ENCODE peak calls at places on chromosomes 13 and 19, in seven cellular contexts. D, W, A, H, C, R and T are unnamed samples.

GRCh38 chr13:74325106-74325505 is 190.9 kb upstream of the KLF12 start:
- DNase-seq in D (no peak), W (no peak), A (no peak), H (no peak), C (no peak), R (no peak), T (no peak)

GRCh38 chr19:14404322-14404721 is 14.8 kb downstream of the DDX39A start:
- DNase-seq in D (no peak), W (no peak), A (no peak), H (no peak), C (no peak), R (no peak), T (no peak)

GRCh38 chr19:22882797-22883196 is 50.7 kb downstream of the ZNF723 start:
- DNase-seq in D (no peak), W (no peak), A (no peak), H (peak), C (no peak), R (peak), T (no peak)

GRCh38 chr19:50359432-50359818 is 6.0 kb downstream of the NAPSA start:
- DNase-seq in D (no peak), W (no peak), A (no peak), H (no peak), C (no peak), R (no peak), T (no peak)

GRCh38 chr19:21610341-21610740 is 104.9 kb downstream of the ZNF429 start:
- DNase-seq in D (no peak), W (no peak), A (no peak), H (no peak), C (no peak), R (no peak), T (no peak)

GRCh38 chr19:41784337-41785239 is 11.8 kb upstream of the CEACAM3 start:
- DNase-seq in D (no peak), W (peak), A (no peak), H (no peak), C (no peak), R (no peak), T (no peak)

GRCh38 chr19:16199275-16199932 is 1.7 kb downstream of the AP1M1 start:
- DNase-seq in D (peak), W (no peak), A (no peak), H (no peak), C (no peak), R (no peak), T (no peak)

GRCh38 chr13:26716984-26717383 is 43.6 kb downstream of the GPR12 start:
- DNase-seq in D (no peak), W (no peak), A (peak), H (no peak), C (no peak), R (no peak), T (no peak)

GRCh38 chr13:33610471-33611015 is 207.4 kb upstream of the RFC3 start:
- DNase-seq in D (no peak), W (peak), A (no peak), H (peak), C (peak), R (no peak), T (no peak)

GRCh38 chr19:17332677-17333581 is 1.7 kb downstream of the ANO8 start:
- DNase-seq in D (no peak), W (no peak), A (no peak), H (peak), C (peak), R (peak), T (no peak)

GRCh38 chr19:1425102-1425842 is 12.9 kb upstream of the RPS15 start:
- DNase-seq in D (no peak), W (no peak), A (no peak), H (no peak), C (no peak), R (no peak), T (no peak)
- TF ChIP-seq POLR2AphosphoS5 in D (no peak), W (no peak), A (no peak), H (no peak), C (no peak), R (no peak), T (no peak)

DNA sequence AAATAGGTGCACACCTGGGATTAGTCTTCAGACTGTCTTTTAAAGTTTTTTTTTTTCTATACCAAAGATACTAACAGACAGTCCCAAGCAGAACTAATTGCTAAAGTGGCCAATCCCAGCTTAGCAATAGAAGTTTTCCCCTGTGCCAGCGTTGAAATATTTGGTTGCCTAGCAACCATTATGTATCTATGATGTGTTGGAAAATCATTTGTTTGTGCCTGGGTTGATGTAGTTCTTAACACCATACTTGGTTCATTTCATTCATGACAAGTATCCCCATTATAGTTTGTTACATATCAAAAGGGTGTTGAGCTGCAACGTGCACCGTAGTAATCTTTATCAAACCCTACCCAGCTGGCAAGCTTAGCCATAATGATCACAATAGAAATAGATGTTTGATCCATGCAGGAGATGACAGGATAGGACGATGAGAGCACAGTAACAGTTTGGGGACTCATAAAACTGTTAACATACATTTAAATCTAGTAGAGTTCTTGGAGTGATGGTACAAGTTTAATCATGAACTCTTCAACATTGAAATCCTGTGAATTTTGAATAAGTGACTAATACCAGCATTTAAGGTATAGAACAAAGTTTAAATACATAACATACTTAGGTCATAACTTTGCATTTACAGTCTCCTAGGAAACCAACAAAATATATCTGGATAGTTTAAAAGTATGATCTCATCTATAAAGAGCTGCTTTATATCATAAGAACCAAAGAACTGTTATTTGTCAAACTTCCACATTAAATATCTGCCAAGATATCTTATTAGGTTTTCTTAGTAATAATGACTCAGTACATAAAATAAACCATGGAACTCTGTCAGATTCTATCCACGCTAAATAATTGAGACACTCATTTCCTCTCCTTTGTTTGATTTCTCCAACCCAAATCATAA is 73.4 kb downstream of the MBNL2 start:
- DNase-seq in D (no peak), W (no peak), A (no peak), H (no peak), C (no peak), R (no peak), T (no peak)
- H3K4me3 ChIP-seq in D (no peak), W (no peak), A (no peak), H (no peak), C (no peak), R (no peak), T (no peak)

GRCh38 chr19:18774107-18774506 is 17.0 kb downstream of the COMP start:
- DNase-seq in D (no peak), W (no peak), A (no peak), H (no peak), C (no peak), R (no peak), T (no peak)

GRCh38 chr19:18774782-18775444 is 16.2 kb downstream of the COMP start:
- DNase-seq in D (no peak), W (no peak), A (no peak), H (no peak), C (no peak), R (no peak), T (no peak)

GRCh38 chr19:18773682-18774081 is 17.4 kb downstream of the COMP start:
- DNase-seq in D (no peak), W (no peak), A (no peak), H (no peak), C (no peak), R (no peak), T (no peak)

GRCh38 chr19:18771328-18772242 is 19.5 kb downstream of the COMP start:
- DNase-seq in D (no peak), W (no peak), A (no peak), H (peak), C (no peak), R (no peak), T (no peak)

DNA sequence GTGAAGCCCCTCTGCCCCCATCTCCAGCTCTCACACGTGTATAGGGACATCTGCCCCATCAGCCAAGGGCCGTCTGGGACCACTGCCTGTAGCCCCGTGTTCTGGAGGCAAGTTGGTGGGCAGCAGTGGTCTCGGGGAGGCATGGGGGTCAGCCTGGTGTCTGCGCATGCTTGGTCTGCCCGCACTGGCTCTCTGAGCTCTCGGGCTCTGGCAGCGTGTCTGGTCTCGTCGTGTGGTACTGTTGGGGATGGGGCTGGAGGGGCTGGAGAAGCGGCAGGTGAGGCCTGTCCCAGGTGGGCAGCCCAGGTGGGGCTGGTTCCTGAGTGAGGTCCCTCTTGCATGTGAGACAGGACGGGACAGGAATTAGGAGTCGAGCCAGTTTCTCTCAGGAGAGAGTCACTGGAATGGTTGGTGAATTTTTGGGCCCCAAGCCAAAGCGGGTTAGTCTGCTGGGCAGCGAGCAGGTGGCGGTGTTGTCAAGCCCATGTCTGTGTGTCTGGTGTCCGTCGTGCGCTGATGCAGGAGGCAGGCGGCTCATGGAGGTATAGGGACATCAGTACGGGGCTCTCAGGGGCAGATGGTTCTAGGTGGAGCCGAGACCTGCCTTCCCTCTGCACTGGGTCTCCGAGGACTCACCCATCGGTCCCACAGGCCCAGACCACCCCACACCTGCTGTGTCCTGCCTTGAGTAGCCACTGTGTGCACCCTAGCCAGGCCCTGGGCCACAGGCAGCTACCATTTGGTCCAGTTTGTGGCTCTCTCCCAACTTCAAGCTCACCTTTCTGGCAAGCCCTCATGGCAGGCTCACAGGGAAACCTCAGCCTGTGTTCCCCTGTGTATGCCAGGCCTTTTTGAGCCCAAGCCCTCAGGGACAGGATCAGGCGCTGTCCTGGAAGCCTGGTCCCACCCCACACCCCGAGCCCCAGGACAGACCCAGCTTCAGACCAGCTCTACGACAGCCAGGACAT is 18.2 kb downstream of the COMP start:
- DNase-seq in D (no peak), W (no peak), A (no peak), H (peak), C (no peak), R (no peak), T (no peak)
- TF ChIP-seq POLR2AphosphoS5 in D (no peak), W (no peak), A (no peak), H (peak), C (no peak), R (no peak), T (no peak)

GRCh38 chr13:112931028-112931934 is 37.7 kb upstream of the MCF2L start:
- DNase-seq in D (no peak), W (peak), A (no peak), H (peak), C (no peak), R (peak), T (no peak)
- H3K4me3 ChIP-seq in D (no peak), W (peak), A (no peak), H (no peak), C (no peak), R (peak), T (no peak)

GRCh38 chr19:47719047-47719885 is 6.0 kb downstream of the EHD2 start:
- DNase-seq in D (peak), W (peak), A (peak), H (no peak), C (peak), R (no peak), T (no peak)

GRCh38 chr19:47716270-47716937 is 3.2 kb downstream of the EHD2 start:
- DNase-seq in D (no peak), W (no peak), A (no peak), H (no peak), C (no peak), R (no peak), T (no peak)

GRCh38 chr19:47714339-47714738 is 1.1 kb downstream of the EHD2 start:
- DNase-seq in D (no peak), W (no peak), A (no peak), H (no peak), C (no peak), R (no peak), T (no peak)

GRCh38 chr19:47711652-47712239 is 1.5 kb upstream of the EHD2 start:
- DNase-seq in D (no peak), W (no peak), A (no peak), H (no peak), C (no peak), R (no peak), T (no peak)

DNA sequence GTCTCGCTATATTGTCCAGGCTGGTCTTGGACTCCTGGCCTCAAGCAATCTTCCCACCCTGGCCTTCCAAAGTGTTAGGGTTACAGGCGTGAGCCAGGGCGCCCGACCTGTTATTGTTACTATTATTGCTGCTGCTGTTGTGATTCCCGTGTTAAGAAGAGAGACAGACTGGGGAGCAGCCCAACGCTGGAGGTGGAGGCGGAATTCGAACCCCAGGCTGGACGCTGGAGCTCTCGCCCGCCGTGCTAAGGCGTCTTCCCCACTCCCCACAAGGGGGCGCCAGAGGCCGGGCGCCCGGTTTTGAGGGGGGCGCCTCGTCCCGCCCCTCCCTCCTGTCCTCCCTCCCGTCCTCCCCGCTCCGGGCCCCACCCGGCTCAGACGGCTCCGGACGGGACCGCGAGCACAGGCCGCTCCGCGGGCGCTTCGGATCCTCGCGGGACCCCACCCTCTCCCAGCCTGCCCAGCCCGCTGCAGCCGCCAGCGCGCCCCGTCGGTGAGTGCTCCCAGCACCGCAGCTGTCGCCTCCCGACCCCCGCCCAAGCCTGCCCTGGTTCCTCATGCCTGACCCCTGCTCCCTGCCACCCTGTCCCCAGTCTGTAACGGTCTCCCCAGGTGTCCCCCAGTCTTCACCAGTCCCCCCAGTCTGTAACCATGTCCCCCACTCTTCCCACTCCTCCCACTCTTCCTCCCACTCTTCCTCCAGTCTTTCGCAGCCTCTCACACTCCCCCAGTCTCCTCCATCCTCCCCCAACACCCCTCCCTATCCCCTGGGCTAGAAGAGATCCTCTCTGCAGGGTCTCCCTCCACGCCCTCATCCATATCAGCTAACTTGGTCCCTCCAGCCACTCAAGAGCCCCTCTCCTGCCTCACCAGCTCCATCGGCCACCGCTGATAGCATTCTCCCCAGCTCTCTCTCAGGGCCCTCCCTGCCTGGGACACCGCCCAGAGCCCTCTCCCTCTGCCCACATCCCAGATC is at the start of gene EHD2:
- DNase-seq in D (peak), W (peak), A (no peak), H (peak), C (peak), R (no peak), T (no peak)
- TF ChIP-seq POLR2AphosphoS5 in D (peak), W (peak), A (peak), H (peak), C (peak), R (peak), T (no peak)

GRCh38 chr13:43363156-43363918 is 340.0 kb downstream of the DNAJC15 start:
- DNase-seq in D (no peak), W (no peak), A (no peak), H (no peak), C (no peak), R (no peak), T (no peak)

GRCh38 chr13:43365042-43365344 is 341.6 kb downstream of the DNAJC15 start:
- DNase-seq in D (no peak), W (no peak), A (no peak), H (no peak), C (no peak), R (no peak), T (no peak)

GRCh38 chr13:43368003-43368402 is 344.6 kb downstream of the DNAJC15 start:
- DNase-seq in D (no peak), W (no peak), A (no peak), H (no peak), C (no peak), R (no peak), T (no peak)

GRCh38 chr13:43360911-43361605 is 337.7 kb downstream of the DNAJC15 start:
- DNase-seq in D (no peak), W (no peak), A (no peak), H (no peak), C (no peak), R (no peak), T (no peak)

DNA sequence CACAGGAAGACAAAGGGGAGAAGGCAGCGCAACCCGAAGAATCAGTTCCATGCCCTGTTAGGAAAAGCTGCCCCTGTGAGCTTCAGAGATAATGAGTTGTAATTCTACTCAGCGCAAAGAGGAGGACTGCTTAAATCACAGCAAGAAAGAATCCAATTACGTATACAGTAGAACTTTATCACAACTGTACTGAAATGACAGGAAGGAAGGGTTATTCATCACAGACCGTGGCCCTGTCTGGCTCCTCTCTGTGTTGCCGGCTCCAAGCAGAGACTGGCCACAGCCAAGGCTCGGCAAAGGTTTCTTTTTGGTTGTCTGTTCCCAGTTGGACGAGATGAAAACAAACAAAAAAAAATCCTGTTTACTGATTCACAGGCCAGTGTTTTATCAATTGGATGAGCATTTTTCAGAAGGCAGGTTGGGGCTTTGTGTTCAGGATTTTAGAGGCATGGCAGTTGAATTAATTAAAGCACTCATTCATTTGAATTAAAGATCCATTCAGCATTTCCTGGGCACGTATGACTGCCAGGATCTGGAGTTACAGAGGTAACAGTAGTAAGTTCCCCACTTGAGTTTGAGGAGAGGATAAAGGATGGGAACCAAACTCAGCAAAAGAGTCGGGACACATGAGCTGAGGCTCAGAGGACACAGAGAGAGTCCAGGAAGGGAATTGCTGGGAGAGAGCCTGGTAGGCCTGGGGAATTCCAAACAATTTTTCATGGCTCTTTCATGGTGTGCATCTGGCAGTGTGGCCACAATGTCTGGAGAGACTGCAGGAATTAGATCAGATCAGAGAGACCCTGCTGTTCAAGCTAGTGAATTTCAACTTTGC is 341.0 kb downstream of the DNAJC15 start:
- DNase-seq in D (no peak), W (no peak), A (no peak), H (no peak), C (no peak), R (no peak), T (no peak)
- H3K4me3 ChIP-seq in D (no peak), W (no peak), A (no peak), H (no peak), C (peak), R (no peak), T (no peak)

DNA sequence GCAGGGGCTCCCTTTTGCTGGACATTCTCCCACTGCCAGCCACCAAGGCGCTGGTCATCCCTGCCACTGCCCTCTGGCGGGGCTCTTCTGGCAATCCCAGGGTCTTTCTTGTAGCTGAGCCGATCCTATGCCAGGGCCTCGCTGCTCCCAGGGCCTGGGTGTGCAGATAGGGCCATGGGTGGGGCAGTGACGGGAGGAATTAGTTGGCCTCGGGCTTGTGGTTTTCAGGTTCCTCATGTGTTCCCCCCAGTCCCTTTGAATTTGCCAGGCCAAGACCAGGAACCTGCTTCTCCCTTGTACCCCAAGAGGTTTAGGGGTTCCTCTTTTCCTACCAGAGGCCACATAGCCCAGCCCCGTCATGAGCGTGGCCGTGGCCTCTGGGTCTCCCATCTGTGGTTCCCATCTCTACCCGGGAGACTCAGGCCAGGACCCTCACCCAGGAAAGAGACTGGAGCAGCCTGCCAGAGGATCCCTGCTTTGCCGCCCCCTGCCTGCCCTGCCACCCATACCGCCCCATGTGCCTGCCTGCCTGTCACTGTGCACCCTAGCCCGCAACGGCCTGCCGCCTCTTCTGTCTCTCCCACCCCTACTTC is 26.2 kb downstream of the TMED1 start:
- DNase-seq in D (no peak), W (no peak), A (no peak), H (no peak), C (no peak), R (no peak), T (no peak)
- TF ChIP-seq POLR2AphosphoS5 in D (no peak), W (no peak), A (no peak), H (no peak), C (peak), R (no peak), T (no peak)

GRCh38 chr13:22040810-22041364 is 370.0 kb downstream of the FGF9 start:
- DNase-seq in D (no peak), W (no peak), A (peak), H (peak), C (no peak), R (no peak), T (no peak)
- H3K4me3 ChIP-seq in D (no peak), W (no peak), A (no peak), H (peak), C (no peak), R (no peak), T (no peak)

GRCh38 chr13:41059896-41060722 is 1.2 kb upstream of the WBP4 start:
- DNase-seq in D (peak), W (peak), A (peak), H (peak), C (peak), R (peak), T (peak)
- TF ChIP-seq POLR2AphosphoS5 in D (peak), W (peak), A (peak), H (peak), C (peak), R (peak), T (peak)